ENCODE peak calls at places on chromosomes 4 and X, in four cellular contexts. M is suprapubic skin, F is tibial nerve, W is ovary. E is an unnamed sample.

GRCh38 chrX:55486736-55487135 is 2.9 kb downstream of the USP51 start:
- DNase-seq in W (no peak), M (no peak), F (no peak), E (no peak)

GRCh38 chr4:148573284-148573683 is 131.1 kb upstream of the NR3C2 start:
- DNase-seq in W (no peak), M (no peak), F (no peak), E (no peak)

GRCh38 chr4:7430368-7430964 is 4.3 kb downstream of the PSAPL1 start:
- DNase-seq in M (peak; percentile 72), F (no peak), W (peak; percentile 28), E (no peak)

GRCh38 chr4:32748061-32748460 is 2027.9 kb downstream of the PCDH7 start:
- DNase-seq in W (no peak), M (no peak), F (no peak), E (no peak)

GRCh38 chr4:82948647-82949204 is 48.2 kb downstream of the THAP9 start:
- DNase-seq in F (no peak), W (no peak), M (no peak), E (no peak)

GRCh38 chrX:48468693-48469691 is 1.1 kb downstream of the SLC38A5 start:
- DNase-seq in W (no peak), M (no peak), F (no peak), E (no peak)

GRCh38 chrX:15675490-15675921 is 10.9 kb upstream of the CLTRN start:
- DNase-seq in F (peak; percentile 71), W (peak; percentile 94), M (peak; percentile 82), E (peak; percentile 4)

GRCh38 chr4:76410621-76411020 is 10.3 kb downstream of the CCDC158 start:
- DNase-seq in F (no peak), W (no peak), M (no peak), E (no peak)

GRCh38 chrX:9308426-9308825 is 156.4 kb upstream of the TBL1X start:
- DNase-seq in F (no peak), W (no peak), M (no peak), E (no peak)

GRCh38 chr4:164383187-164384181 is 370.4 kb upstream of the SMIM31 start:
- DNase-seq in M (no peak), F (peak; percentile 21), W (no peak), E (peak; percentile 40)

GRCh38 chrX:3286196-3286920 is 60.1 kb downstream of the MXRA5 start:
- DNase-seq in W (no peak), M (no peak), F (no peak), E (no peak)

GRCh38 chr4:154417358-154417673 is 74.3 kb downstream of the DCHS2 start:
- DNase-seq in M (no peak), W (no peak), F (no peak), E (no peak)

GRCh38 chrX:153640045-153640686 is 6.8 kb upstream of the DUSP9 start:
- DNase-seq in F (no peak), M (no peak), W (no peak), E (no peak)

GRCh38 chr4:100738388-100739165 is 220.8 kb upstream of the EMCN start:
- DNase-seq in W (no peak), F (peak; percentile 16), M (no peak), E (peak; percentile 19)

GRCh38 chr4:181959121-181959520 is 284.1 kb upstream of the TENM3 start:
- DNase-seq in M (no peak), W (no peak), F (no peak), E (no peak)

GRCh38 chrX:2608638-2609430 is 82.3 kb upstream of the CD99 start:
- DNase-seq in M (peak; percentile 92), F (peak; percentile 51), W (peak; percentile 88), E (peak; percentile 79)

GRCh38 chr4:7857238-7857701 is 82.4 kb downstream of the AFAP1 start:
- DNase-seq in M (no peak), F (peak; percentile 27), W (no peak), E (no peak)

GRCh38 chr4:144357970-144358369 is 217.5 kb upstream of the GYPA start:
- DNase-seq in M (no peak), W (no peak), F (no peak), E (no peak)

GRCh38 chr4:1720163-1720983 is 750 bp downstream of the TMEM129 start:
- DNase-seq in F (no peak), W (peak; percentile 70), M (no peak), E (no peak)
- TF ChIP-seq POLR2A in F (no peak), W (no peak), M (no peak), E (peak; percentile 65)

GRCh38 chr4:52038109-52038912 is at the start of gene SGCB:
- DNase-seq in F (peak; percentile 35), M (peak; percentile 84), W (peak; percentile 80), E (peak; percentile 50)
- TF ChIP-seq POLR2A in F (peak; percentile 44), M (no peak), W (no peak), E (peak; percentile 61)

GRCh38 chr4:119512398-119512797 is 116.2 kb downstream of the PDE5A start:
- DNase-seq in M (no peak), F (no peak), W (no peak), E (no peak)
- TF ChIP-seq POLR2A in M (no peak), F (no peak), W (no peak), E (no peak)

GRCh38 chr4:176270669-176271068 is 1.6 kb upstream of the ASB5 start:
- DNase-seq in W (no peak), M (no peak), F (no peak), E (peak; percentile 31)

GRCh38 chr4:176261481-176261880 is 7.5 kb downstream of the ASB5 start:
- DNase-seq in M (no peak), W (no peak), F (no peak), E (no peak)

GRCh38 chr4:176262243-176262642 is 6.8 kb downstream of the ASB5 start:
- DNase-seq in W (no peak), F (no peak), M (no peak), E (no peak)

GRCh38 chr4:176268963-176269362 is at the start of gene ASB5:
- DNase-seq in F (no peak), M (no peak), W (no peak), E (no peak)

DNA sequence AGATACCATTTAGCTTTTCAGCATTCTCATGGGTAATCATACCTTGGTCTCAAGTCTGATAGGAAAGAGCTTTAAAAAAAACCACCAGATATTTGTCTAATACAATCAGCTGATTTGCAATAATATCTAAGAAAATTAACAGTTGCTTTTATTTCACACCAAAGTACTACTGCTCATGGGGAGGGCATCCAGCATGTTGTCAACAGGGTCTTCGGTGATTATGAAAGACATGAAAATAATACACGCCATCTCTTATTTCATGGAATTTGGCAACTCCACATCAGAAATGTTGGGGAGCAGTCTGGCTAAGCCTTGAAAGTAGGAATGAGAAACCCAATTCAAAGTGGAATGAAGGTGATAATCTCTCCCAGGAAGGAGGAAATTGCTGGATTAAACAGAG is 3.0 kb downstream of the ASB5 start:
- DNase-seq in M (no peak), F (no peak), W (no peak), E (no peak)
- TF ChIP-seq POLR2A in M (no peak), F (no peak), W (no peak), E (no peak)